ENCODE peak calls at places on chromosomes 13 and 19, in six cellular contexts. One of them, this sample, is unnamed.

GRCh38 chr13:94239135-94239534 is 240.3 kb downstream of the DCT start:
- DNase-seq in HepG2: no peak
- DNase-seq in HCT116: no peak
- DNase-seq in GM12878: no peak
- DNase-seq in K562: no peak
- DNase-seq in H1: no peak
- DNase-seq in this sample: no peak

GRCh38 chr19:4186087-4186993 is 3.9 kb downstream of the ANKRD24 start:
- DNase-seq in HepG2: peak
- DNase-seq in HCT116: peak
- DNase-seq in GM12878: no peak
- DNase-seq in K562: peak
- DNase-seq in H1: peak
- DNase-seq in this sample: peak

GRCh38 chr13:110705356-110705825 is 525 bp downstream of the CARS2 start:
- DNase-seq in HepG2: no peak
- DNase-seq in HCT116: no peak
- DNase-seq in GM12878: no peak
- DNase-seq in K562: no peak
- DNase-seq in H1: no peak
- DNase-seq in this sample: no peak

GRCh38 chr19:46412034-46412982 is 1.1 kb downstream of the CCDC8 start:
- DNase-seq in HepG2: no peak
- DNase-seq in HCT116: no peak
- DNase-seq in GM12878: no peak
- DNase-seq in K562: peak
- DNase-seq in H1: no peak
- DNase-seq in this sample: no peak

GRCh38 chr13:61414686-61415664 is 674 bp downstream of the PCDH20 start:
- DNase-seq in HepG2: peak
- DNase-seq in HCT116: no peak
- DNase-seq in GM12878: no peak
- DNase-seq in K562: no peak
- DNase-seq in H1: peak
- DNase-seq in this sample: peak

GRCh38 chr19:3224346-3225325 is at the start of gene CELF5:
- DNase-seq in HepG2: no peak
- DNase-seq in HCT116: no peak
- DNase-seq in GM12878: no peak
- DNase-seq in K562: peak
- DNase-seq in H1: no peak
- DNase-seq in this sample: no peak

GRCh38 chr19:53664760-53665159 is 33.0 kb downstream of the DPRX start:
- DNase-seq in HepG2: no peak
- DNase-seq in HCT116: no peak
- DNase-seq in GM12878: no peak
- DNase-seq in K562: no peak
- DNase-seq in H1: no peak
- DNase-seq in this sample: no peak

GRCh38 chr13:101868585-101869469 is 416.4 kb downstream of the ITGBL1 start:
- DNase-seq in HepG2: no peak
- DNase-seq in HCT116: no peak
- DNase-seq in GM12878: no peak
- DNase-seq in K562: no peak
- DNase-seq in H1: no peak
- DNase-seq in this sample: no peak

GRCh38 chr13:89686171-89686570 is 1661.3 kb upstream of the MIR17HG start:
- DNase-seq in HepG2: no peak
- DNase-seq in HCT116: no peak
- DNase-seq in GM12878: no peak
- DNase-seq in K562: no peak
- DNase-seq in H1: no peak
- DNase-seq in this sample: no peak

GRCh38 chr19:34838248-34838647 is 65.2 kb upstream of the ZNF599 start:
- DNase-seq in HepG2: peak
- DNase-seq in HCT116: peak
- DNase-seq in GM12878: no peak
- DNase-seq in K562: peak
- DNase-seq in H1: no peak
- DNase-seq in this sample: no peak

GRCh38 chr13:75960538-75960994 is 324.4 kb downstream of the LMO7 start:
- DNase-seq in HepG2: no peak
- DNase-seq in HCT116: no peak
- DNase-seq in GM12878: peak
- DNase-seq in K562: no peak
- DNase-seq in H1: no peak
- DNase-seq in this sample: no peak

GRCh38 chr19:8585057-8585893 is 8.0 kb upstream of the MYO1F start:
- DNase-seq in HepG2: no peak
- DNase-seq in HCT116: no peak
- DNase-seq in GM12878: no peak
- DNase-seq in K562: no peak
- DNase-seq in H1: no peak
- DNase-seq in this sample: no peak

GRCh38 chr13:72648513-72649065 is 78.8 kb downstream of the MZT1 start:
- DNase-seq in HepG2: no peak
- DNase-seq in HCT116: peak
- DNase-seq in GM12878: no peak
- DNase-seq in K562: no peak
- DNase-seq in H1: no peak
- DNase-seq in this sample: no peak

GRCh38 chr13:111114362-111115050 is 604 bp upstream of the ARHGEF7 start:
- DNase-seq in HepG2: no peak
- DNase-seq in HCT116: no peak
- DNase-seq in GM12878: no peak
- DNase-seq in K562: no peak
- DNase-seq in H1: no peak
- DNase-seq in this sample: no peak

GRCh38 chr19:3138268-3138667 is 2.4 kb downstream of the GNA15 start:
- DNase-seq in HepG2: no peak
- DNase-seq in HCT116: no peak
- DNase-seq in GM12878: no peak
- DNase-seq in K562: no peak
- DNase-seq in H1: no peak
- DNase-seq in this sample: no peak

GRCh38 chr13:32791545-32792172 is 205.4 kb downstream of the PDS5B start:
- DNase-seq in HepG2: peak
- DNase-seq in HCT116: no peak
- DNase-seq in GM12878: peak
- DNase-seq in K562: no peak
- DNase-seq in H1: no peak
- DNase-seq in this sample: no peak

GRCh38 chr13:58620171-58620570 is 988.6 kb downstream of the PCDH17 start:
- DNase-seq in HepG2: no peak
- DNase-seq in HCT116: no peak
- DNase-seq in GM12878: no peak
- DNase-seq in K562: no peak
- DNase-seq in H1: no peak
- DNase-seq in this sample: no peak

GRCh38 chr19:12527034-12527836 is 24.0 kb downstream of the ZNF564 start:
- DNase-seq in HepG2: no peak
- DNase-seq in HCT116: no peak
- DNase-seq in GM12878: no peak
- DNase-seq in K562: no peak
- DNase-seq in H1: no peak
- DNase-seq in this sample: no peak

GRCh38 chr19:511101-511841 is 4.0 kb downstream of the TPGS1 start:
- DNase-seq in HepG2: no peak
- DNase-seq in HCT116: peak
- DNase-seq in GM12878: no peak
- DNase-seq in K562: peak
- DNase-seq in H1: no peak
- DNase-seq in this sample: no peak

GRCh38 chr13:52344108-52344507 is 61.9 kb downstream of the THSD1 start:
- DNase-seq in HepG2: no peak
- DNase-seq in HCT116: no peak
- DNase-seq in GM12878: no peak
- DNase-seq in K562: no peak
- DNase-seq in H1: no peak
- DNase-seq in this sample: no peak

GRCh38 chr13:28161370-28161769 is 23.0 kb downstream of the PAN3 start:
- DNase-seq in HepG2: peak
- DNase-seq in HCT116: no peak
- DNase-seq in GM12878: no peak
- DNase-seq in K562: no peak
- DNase-seq in H1: no peak
- DNase-seq in this sample: peak

GRCh38 chr13:48126944-48127814 is 32.3 kb upstream of the MED4 start:
- DNase-seq in HepG2: peak
- DNase-seq in HCT116: peak
- DNase-seq in GM12878: peak
- DNase-seq in K562: peak
- DNase-seq in H1: peak
- DNase-seq in this sample: peak

GRCh38 chr19:30361721-30362120 is 10.5 kb upstream of the ZNF536 start:
- DNase-seq in HepG2: peak
- DNase-seq in HCT116: no peak
- DNase-seq in GM12878: no peak
- DNase-seq in K562: no peak
- DNase-seq in H1: no peak
- DNase-seq in this sample: no peak

GRCh38 chr19:10189631-10190425 is 4.9 kb downstream of the DNMT1 start:
- DNase-seq in HepG2: no peak
- DNase-seq in HCT116: no peak
- DNase-seq in GM12878: no peak
- DNase-seq in K562: no peak
- DNase-seq in H1: no peak
- DNase-seq in this sample: no peak

GRCh38 chr19:1064661-1065605 is 2.0 kb upstream of the ARHGAP45 start:
- DNase-seq in HepG2: no peak
- DNase-seq in HCT116: peak
- DNase-seq in GM12878: no peak
- DNase-seq in K562: no peak
- DNase-seq in H1: no peak
- DNase-seq in this sample: no peak

GRCh38 chr13:52348983-52349780 is 56.8 kb downstream of the THSD1 start:
- DNase-seq in HepG2: no peak
- DNase-seq in HCT116: peak
- DNase-seq in GM12878: no peak
- DNase-seq in K562: no peak
- DNase-seq in H1: no peak
- DNase-seq in this sample: no peak

GRCh38 chr19:5823579-5824281 is 15.8 kb downstream of the FUT6 start:
- DNase-seq in HepG2: no peak
- DNase-seq in HCT116: no peak
- DNase-seq in GM12878: no peak
- DNase-seq in K562: peak
- DNase-seq in H1: no peak
- DNase-seq in this sample: no peak

GRCh38 chr19:5882421-5882968 is 12.2 kb upstream of the FUT5 start:
- DNase-seq in HepG2: no peak
- DNase-seq in HCT116: no peak
- DNase-seq in GM12878: no peak
- DNase-seq in K562: no peak
- DNase-seq in H1: no peak
- DNase-seq in this sample: no peak

DNA sequence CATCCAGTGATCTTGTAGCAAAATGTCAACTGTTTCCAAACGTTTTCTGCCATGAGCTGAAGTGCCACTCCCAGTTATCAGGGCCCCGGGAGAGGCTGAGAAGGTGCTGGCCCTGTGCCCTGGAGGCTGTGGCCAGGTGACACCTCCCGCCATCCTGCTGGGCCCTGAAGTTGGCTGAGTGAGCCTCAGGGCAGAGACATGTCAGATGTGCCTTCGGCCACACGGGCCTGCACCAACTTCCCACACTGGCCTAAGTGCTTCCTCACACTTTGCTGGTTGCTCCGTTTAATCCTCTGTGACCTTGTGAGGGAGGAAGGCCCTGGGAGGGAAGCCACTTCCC is 4.8 kb downstream of the ADPRHL1 start:
- DNase-seq in HepG2: peak
- DNase-seq in HCT116: peak
- DNase-seq in GM12878: no peak
- DNase-seq in K562: peak
- DNase-seq in H1: no peak
- DNase-seq in this sample: no peak
- H3K4me3 ChIP-seq in HepG2: peak
- H3K4me3 ChIP-seq in HCT116: peak
- H3K4me3 ChIP-seq in GM12878: peak
- H3K4me3 ChIP-seq in K562: peak
- H3K4me3 ChIP-seq in H1: no peak
- H3K4me3 ChIP-seq in this sample: no peak

DNA sequence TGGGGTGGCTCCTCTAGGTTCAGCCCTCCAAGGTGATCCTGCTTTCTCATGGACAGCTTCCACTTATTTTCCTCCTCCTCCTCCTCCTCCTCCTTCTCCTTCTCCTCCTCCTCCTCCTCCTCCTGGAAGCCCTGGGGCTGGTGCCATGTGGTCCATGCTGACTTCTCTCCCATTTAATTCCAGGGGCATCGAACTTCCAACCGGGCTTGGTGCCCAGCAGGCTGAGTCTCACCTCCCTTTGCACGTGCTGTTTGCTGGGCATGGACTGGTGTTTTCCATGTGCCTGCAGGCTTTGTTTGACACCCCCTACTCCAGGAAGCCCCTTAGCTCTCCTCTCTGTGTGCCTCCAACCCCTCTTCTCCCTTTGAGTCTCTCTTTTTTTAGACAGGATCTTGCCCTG is 3.7 kb downstream of the MAST3 start:
- DNase-seq in HepG2: no peak
- DNase-seq in HCT116: no peak
- DNase-seq in GM12878: no peak
- DNase-seq in K562: no peak
- DNase-seq in H1: no peak
- DNase-seq in this sample: no peak
- TF ChIP-seq ZNF274 in HepG2: no peak
- TF ChIP-seq ZNF274 in HCT116: no peak
- TF ChIP-seq ZNF274 in GM12878: no peak
- TF ChIP-seq ZNF274 in K562: no peak
- TF ChIP-seq ZNF274 in H1: no peak
- TF ChIP-seq ZNF274 in this sample: no peak

DNA sequence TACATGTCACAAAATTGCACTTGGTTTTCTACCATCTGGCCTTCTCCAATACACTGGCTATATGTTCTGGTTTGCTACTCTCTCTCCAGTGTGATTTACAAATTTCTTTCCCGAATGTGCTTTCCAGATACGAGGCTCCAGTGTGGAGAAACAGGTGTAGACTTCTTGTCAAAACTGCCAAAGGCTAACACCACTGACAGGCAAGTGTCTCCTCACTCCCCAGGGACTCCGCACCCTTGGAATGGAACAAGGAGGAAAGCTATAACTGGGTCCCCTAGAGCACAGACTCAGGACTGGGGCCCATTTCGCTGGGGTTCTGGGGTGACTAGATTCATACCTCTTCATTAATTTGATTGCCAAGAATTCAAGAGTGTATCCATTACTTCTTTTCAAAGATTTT is 161.8 kb downstream of the FOXO1 start:
- DNase-seq in HepG2: no peak
- DNase-seq in HCT116: no peak
- DNase-seq in GM12878: no peak
- DNase-seq in K562: no peak
- DNase-seq in H1: no peak
- DNase-seq in this sample: no peak
- H3K9ac ChIP-seq in HepG2: peak
- H3K9ac ChIP-seq in HCT116: no peak
- H3K9ac ChIP-seq in GM12878: no peak
- H3K9ac ChIP-seq in K562: no peak
- H3K9ac ChIP-seq in H1: no peak
- H3K9ac ChIP-seq in this sample: no peak

GRCh38 chr19:21586341-21587116 is 81.1 kb downstream of the ZNF429 start:
- DNase-seq in HepG2: no peak
- DNase-seq in HCT116: no peak
- DNase-seq in GM12878: no peak
- DNase-seq in K562: no peak
- DNase-seq in H1: no peak
- DNase-seq in this sample: no peak
- H3K4me3 ChIP-seq in HepG2: no peak
- H3K4me3 ChIP-seq in HCT116: no peak
- H3K4me3 ChIP-seq in GM12878: no peak
- H3K4me3 ChIP-seq in K562: no peak
- H3K4me3 ChIP-seq in H1: peak
- H3K4me3 ChIP-seq in this sample: peak

This sample was measured in NT2/D1.